ENCODE peak calls at places on chromosomes 16 and 17, in six cellular contexts. J, O, B, P, W and Z are unnamed samples.

GRCh38 chr16:56260378-56260987 is 69.2 kb downstream of the GNAO1 start:
- DNase-seq in J (no peak), O (no peak), B (no peak), P (no peak), W (no peak), Z (no peak)

GRCh38 chr16:80046848-80047247 is 446.3 kb upstream of the MAF start:
- DNase-seq in J (no peak), O (no peak), B (no peak), P (no peak), W (no peak), Z (no peak)

GRCh38 chr17:45222273-45222993 is 748 bp downstream of the FMNL1 start:
- DNase-seq in J (no peak), O (no peak), B (no peak), P (peak), W (no peak), Z (peak)

GRCh38 chr17:59372138-59372751 is 40.8 kb downstream of the YPEL2 start:
- DNase-seq in J (no peak), O (peak), B (no peak), P (no peak), W (peak), Z (no peak)

GRCh38 chr17:4643676-4644075 is 2.2 kb upstream of the ALOX15 start:
- DNase-seq in J (no peak), O (no peak), B (no peak), P (no peak), W (no peak), Z (no peak)

GRCh38 chr17:4858068-4858879 is 25.1 kb downstream of the MINK1 start:
- DNase-seq in J (peak), O (peak), B (peak), P (no peak), W (peak), Z (no peak)

GRCh38 chr16:30351586-30352419 is 3.3 kb downstream of the CD2BP2 start:
- DNase-seq in J (peak), O (peak), B (peak), P (no peak), W (peak), Z (peak)

GRCh38 chr17:77314601-77315000 is 173.8 kb downstream of the SEC14L1 start:
- DNase-seq in J (peak), O (peak), B (no peak), P (no peak), W (no peak), Z (peak)

GRCh38 chr16:82935781-82936180 is 309.0 kb downstream of the CDH13 start:
- DNase-seq in J (peak), O (no peak), B (no peak), P (no peak), W (no peak), Z (no peak)

GRCh38 chr17:31509095-31509804 is 117.8 kb downstream of the RAB11FIP4 start:
- DNase-seq in J (no peak), O (peak), B (no peak), P (peak), W (no peak), Z (peak)

GRCh38 chr16:13453325-13453724 is 466.6 kb upstream of the ERCC4 start:
- DNase-seq in J (no peak), O (no peak), B (no peak), P (no peak), W (no peak), Z (no peak)

GRCh38 chr17:81159611-81160265 is 5.6 kb upstream of the PVALEF start:
- DNase-seq in J (no peak), O (no peak), B (no peak), P (no peak), W (no peak), Z (peak)

GRCh38 chr16:19717319-19717718 is 708 bp downstream of the KNOP1 start:
- DNase-seq in J (no peak), O (peak), B (no peak), P (peak), W (no peak), Z (no peak)

GRCh38 chr16:31664683-31665482 is 137.2 kb downstream of the AHSP start:
- DNase-seq in J (no peak), O (no peak), B (no peak), P (no peak), W (no peak), Z (no peak)

GRCh38 chr16:75206749-75207451 is at the start of gene CTRB2:
- DNase-seq in J (no peak), O (peak), B (no peak), P (no peak), W (no peak), Z (no peak)

GRCh38 chr16:68995011-68995504 is 110.4 kb upstream of the HAS3 start:
- DNase-seq in J (peak), O (no peak), B (no peak), P (no peak), W (peak), Z (no peak)

GRCh38 chr17:36529121-36529520 is 5.5 kb downstream of the MYO19 start:
- DNase-seq in J (peak), O (no peak), B (no peak), P (no peak), W (no peak), Z (no peak)

GRCh38 chr16:81823111-81823510 is 44.0 kb downstream of the PLCG2 start:
- DNase-seq in J (no peak), O (no peak), B (no peak), P (no peak), W (peak), Z (peak)

GRCh38 chr17:43897827-43898226 is 9.5 kb downstream of the MPP2 start:
- DNase-seq in J (no peak), O (no peak), B (no peak), P (no peak), W (no peak), Z (no peak)

GRCh38 chr16:8611886-8612595 is 9.5 kb upstream of the METTL22 start:
- DNase-seq in J (peak), O (no peak), B (no peak), P (no peak), W (no peak), Z (no peak)

GRCh38 chr16:25264599-25264998 is 7.0 kb upstream of the ZKSCAN2 start:
- DNase-seq in J (no peak), O (no peak), B (no peak), P (peak), W (no peak), Z (no peak)

GRCh38 chr17:17812211-17813054 is 24.4 kb downstream of the SREBF1 start:
- DNase-seq in J (peak), O (peak), B (peak), P (peak), W (peak), Z (peak)

GRCh38 chr16:11010576-11011221 is 66.3 kb downstream of the CLEC16A start:
- DNase-seq in J (no peak), O (peak), B (no peak), P (no peak), W (no peak), Z (no peak)

GRCh38 chr17:67266496-67266895 is 21.5 kb upstream of the HELZ start:
- DNase-seq in J (no peak), O (no peak), B (no peak), P (no peak), W (no peak), Z (no peak)

GRCh38 chr16:58670177-58670576 is 14.4 kb downstream of the SLC38A7 start:
- DNase-seq in J (no peak), O (peak), B (no peak), P (no peak), W (no peak), Z (no peak)

GRCh38 chr17:27817731-27818130 is 17.4 kb upstream of the NOS2 start:
- DNase-seq in J (peak), O (peak), B (no peak), P (no peak), W (no peak), Z (no peak)

GRCh38 chr17:67452681-67453554 is 75.8 kb downstream of the PITPNC1 start:
- DNase-seq in J (no peak), O (no peak), B (no peak), P (peak), W (no peak), Z (no peak)

GRCh38 chr16:67421030-67421429 is 4.8 kb upstream of the ZDHHC1 start:
- DNase-seq in J (no peak), O (peak), B (no peak), P (no peak), W (no peak), Z (no peak)

GRCh38 chr16:29898135-29898534 is 1.2 kb downstream of the SEZ6L2 start:
- DNase-seq in J (no peak), O (peak), B (no peak), P (no peak), W (no peak), Z (no peak)

GRCh38 chr17:70114405-70114804 is 39.4 kb downstream of the KCNJ16 start:
- DNase-seq in J (no peak), O (no peak), B (no peak), P (no peak), W (no peak), Z (no peak)

GRCh38 chr16:81774348-81774747 is 4.7 kb upstream of the PLCG2 start:
- DNase-seq in J (no peak), O (no peak), B (no peak), P (no peak), W (no peak), Z (peak)

GRCh38 chr17:76051571-76051970 is 20.7 kb downstream of the SRP68 start:
- DNase-seq in J (no peak), O (no peak), B (no peak), P (no peak), W (no peak), Z (no peak)

GRCh38 chr17:80832266-80832676 is 159.4 kb upstream of the CHMP6 start:
- DNase-seq in J (peak), O (peak), B (peak), P (no peak), W (peak), Z (no peak)

GRCh38 chr17:20916383-20916782 is 126.4 kb downstream of the USP22 start:
- DNase-seq in J (no peak), O (no peak), B (no peak), P (no peak), W (no peak), Z (no peak)